ENCODE peak calls at places on chromosome 7, in eight cellular contexts. V is lower lobe of right lung, E is tibial nerve, Q is GM13976, Z is neural crest cell, P is spleen, J is body of pancreas, I is right lobe of liver. S is an unnamed sample.
A peak's percentile ranks its signal among the peaks of the same experiment; 100 is the strongest.

GRCh38 chr7:106129291-106129690 is 17.2 kb upstream of the SYPL1 start:
- DNase-seq in E (no peak), V (no peak), Z (no peak), Q (no peak), J (no peak), P (no peak), I (no peak), S (no peak)

GRCh38 chr7:118946283-118946682 is 721.8 kb downstream of the ANKRD7 start:
- DNase-seq in P (no peak), I (no peak), Z (no peak), V (no peak), E (no peak), J (no peak), Q (no peak), S (no peak)

GRCh38 chr7:36358589-36358988 is 31.1 kb upstream of the ANLN start:
- DNase-seq in P (no peak), V (no peak), I (no peak), J (no peak), Z (no peak), E (no peak), Q (no peak), S (no peak)

GRCh38 chr7:65287023-65287422 is 86.6 kb upstream of the ZNF92 start:
- DNase-seq in E (no peak), Q (no peak), Z (no peak), I (no peak), J (no peak), V (no peak), P (no peak), S (no peak)

GRCh38 chr7:138645284-138645683 is 55.9 kb downstream of the SVOPL start:
- DNase-seq in E (no peak), Q (no peak), I (no peak), P (no peak), V (no peak), J (peak; percentile 36), Z (no peak), S (no peak)

GRCh38 chr7:105644937-105645336 is 63.6 kb upstream of the EFCAB10 start:
- DNase-seq in Q (no peak), E (no peak), Z (no peak), P (no peak), V (no peak), J (no peak), I (no peak), S (no peak)

GRCh38 chr7:31633454-31633853 is 53.6 kb upstream of the PPP1R17 start:
- DNase-seq in J (no peak), Q (no peak), V (no peak), P (no peak), E (no peak), I (no peak), Z (no peak), S (no peak)

GRCh38 chr7:82841828-82842227 is 320.9 kb downstream of the PCLO start:
- DNase-seq in Q (no peak), J (no peak), E (no peak), I (no peak), P (no peak), V (no peak), Z (no peak), S (no peak)

GRCh38 chr7:80231719-80232118 is 97.1 kb downstream of the GNAI1 start:
- DNase-seq in J (no peak), Z (no peak), V (no peak), Q (no peak), P (no peak), E (no peak), I (no peak), S (no peak)

GRCh38 chr7:155223503-155223902 is 74.2 kb upstream of the INSIG1 start:
- DNase-seq in V (no peak), Q (no peak), I (no peak), J (no peak), E (no peak), P (peak; percentile 29), Z (no peak), S (no peak)

GRCh38 chr7:1033546-1034145 is 10.7 kb upstream of the GPR146 start:
- DNase-seq in Q (no peak), I (no peak), V (no peak), J (no peak), E (no peak), Z (no peak), P (peak; percentile 68), S (no peak)

GRCh38 chr7:44733708-44734481 is 14.8 kb upstream of the ZMIZ2 start:
- DNase-seq in P (peak; percentile 5), I (no peak), E (no peak), Z (no peak), V (no peak), Q (no peak), J (no peak), S (no peak)

GRCh38 chr7:32583791-32584190 is 88.5 kb downstream of the AVL9 start:
- DNase-seq in I (no peak), V (no peak), E (no peak), Z (no peak), J (no peak), P (no peak), Q (no peak), S (no peak)

GRCh38 chr7:130099331-130099730 is 29.0 kb downstream of the KLHDC10 start:
- DNase-seq in P (no peak), J (no peak), V (no peak), Q (no peak), E (no peak), I (no peak), Z (no peak), S (no peak)

GRCh38 chr7:130091999-130092398 is 21.7 kb downstream of the KLHDC10 start:
- DNase-seq in J (no peak), E (no peak), Z (no peak), Q (no peak), P (no peak), V (no peak), I (no peak), S (no peak)

GRCh38 chr7:130095812-130096211 is 25.5 kb downstream of the KLHDC10 start:
- DNase-seq in V (no peak), E (no peak), Q (no peak), I (no peak), P (no peak), J (no peak), Z (no peak), S (no peak)

GRCh38 chr7:130092598-130092997 is 22.3 kb downstream of the KLHDC10 start:
- DNase-seq in Z (no peak), E (no peak), I (no peak), Q (no peak), J (no peak), V (no peak), P (no peak), S (no peak)

DNA sequence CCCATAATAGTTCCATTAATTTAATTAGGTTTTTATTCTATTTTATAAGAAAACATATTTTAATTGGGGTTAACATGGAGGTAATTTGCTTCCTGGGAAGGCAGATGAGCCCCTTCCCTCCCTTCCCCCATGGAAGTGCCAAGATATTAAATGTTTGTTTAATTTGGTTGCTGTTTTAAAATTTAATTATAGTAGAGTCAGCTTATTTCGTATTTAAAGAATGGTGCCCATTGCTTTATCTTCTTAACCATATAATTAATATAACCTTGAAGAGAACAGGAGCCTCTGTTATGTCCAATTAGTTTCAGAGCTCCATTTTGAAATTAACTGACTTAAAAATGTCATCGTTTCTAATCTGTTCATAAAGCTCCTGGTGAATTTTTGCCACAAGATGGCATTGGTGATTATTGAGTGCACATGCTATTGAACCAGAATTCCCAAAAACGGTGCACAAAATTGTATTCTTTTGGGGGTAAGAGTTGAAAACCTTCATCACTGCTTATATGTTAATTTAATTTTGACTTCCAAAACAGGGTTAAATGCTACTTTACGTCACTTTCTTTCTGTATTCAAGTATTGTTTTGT is 26.0 kb downstream of the KLHDC10 start:
- DNase-seq in P (no peak), Q (no peak), V (no peak), I (no peak), J (no peak), Z (no peak), E (no peak), S (no peak)
- TF ChIP-seq CTCF in P (no peak), Q (no peak), V (no peak), I (peak; percentile 40), J (no peak), Z (no peak), E (no peak), S (no peak)

DNA sequence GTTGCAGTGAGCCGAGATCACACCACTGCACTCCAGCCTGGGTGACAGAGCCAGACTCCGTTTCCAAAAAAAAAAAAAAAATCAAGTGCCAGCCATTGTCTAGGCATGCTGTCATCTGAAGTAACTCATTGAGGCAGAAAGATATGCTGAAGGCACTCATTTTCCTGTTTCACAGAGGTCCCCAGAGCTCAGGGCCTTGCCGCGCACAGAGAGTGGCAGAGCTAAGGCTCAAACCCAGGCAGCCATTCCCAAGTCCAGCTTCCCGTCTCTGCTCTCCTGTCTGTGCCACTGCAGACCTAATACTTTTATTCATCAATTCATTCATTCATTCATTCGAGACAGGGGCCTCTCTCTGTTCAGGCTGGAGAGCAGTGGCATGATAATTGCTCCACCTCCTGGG is 3.5 kb downstream of the GRIFIN start:
- DNase-seq in P (no peak), I (no peak), Z (no peak), E (no peak), Q (no peak), J (no peak), V (no peak), S (no peak)
- TF ChIP-seq CTCF in P (no peak), I (no peak), Z (no peak), E (no peak), Q (no peak), J (no peak), V (no peak), S (no peak)

DNA sequence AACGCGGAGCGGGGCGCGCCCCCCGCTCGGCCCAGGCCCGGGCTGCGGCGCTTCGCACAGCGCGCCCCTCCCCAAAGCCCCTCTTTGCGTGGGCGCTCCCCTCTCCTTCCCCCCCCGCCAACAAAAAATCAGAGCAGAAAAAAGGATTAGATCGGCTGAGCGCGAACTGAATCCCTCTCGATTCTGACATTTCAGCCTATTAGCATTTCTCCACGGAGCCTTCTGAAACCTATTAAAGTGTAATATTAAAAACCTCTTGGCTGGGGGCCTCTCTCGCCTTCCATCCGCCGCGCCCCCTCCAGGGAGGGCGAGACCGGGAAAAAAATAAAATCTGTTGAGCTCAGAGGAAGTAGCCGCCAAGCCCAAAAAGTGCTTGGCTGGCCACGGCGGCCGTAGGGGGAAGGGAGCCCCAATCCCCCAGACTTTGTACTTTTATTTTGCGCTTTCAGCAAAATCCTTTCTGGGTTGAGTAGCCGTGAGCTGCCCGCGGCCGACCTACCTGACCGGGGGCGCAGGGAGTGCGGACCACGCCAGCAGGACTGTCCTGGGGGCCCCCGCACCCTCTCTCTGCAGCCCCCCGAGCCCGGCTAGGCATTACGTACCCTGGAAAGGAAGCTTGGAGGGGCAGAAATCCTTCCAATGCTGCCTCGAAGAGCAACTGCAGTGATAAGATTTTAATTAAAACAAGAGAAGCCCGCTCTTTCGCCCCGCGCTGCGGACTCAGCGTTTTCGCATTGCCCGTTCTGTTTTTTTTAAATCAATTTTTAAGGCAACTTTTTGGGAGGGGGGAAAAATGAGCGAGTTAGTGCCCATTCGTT is 1.3 kb upstream of the TNRC18 start:
- DNase-seq in J (peak; percentile 61), Z (peak; percentile 30), P (peak; percentile 88), E (peak; percentile 51), Q (peak; percentile 37), V (peak; percentile 72), I (peak; percentile 64), S (no peak)
- TF ChIP-seq CTCF in J (no peak), Z (peak; percentile 16), P (no peak), E (no peak), Q (no peak), V (no peak), I (no peak), S (no peak)

DNA sequence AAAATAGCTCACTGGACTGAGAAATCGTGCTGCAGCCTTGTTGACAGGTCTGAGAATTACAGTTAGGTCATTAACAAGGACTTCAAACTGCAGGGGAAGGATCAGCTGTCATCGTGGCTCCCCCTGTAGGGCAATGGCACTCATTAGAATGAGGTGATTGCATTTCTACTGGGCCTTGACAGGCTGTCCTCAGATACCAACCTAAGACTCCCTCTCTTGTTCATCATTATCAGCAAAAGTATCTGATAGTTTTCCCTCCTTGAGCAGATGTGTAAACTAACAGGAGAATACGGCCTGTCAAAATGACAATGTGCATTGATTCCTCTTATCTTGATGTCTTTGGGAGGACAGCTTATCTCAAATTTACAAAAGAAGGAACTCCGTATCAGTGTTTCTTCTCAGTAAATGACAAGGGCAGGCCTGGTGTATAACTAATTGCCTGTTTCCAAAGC is 648.5 kb upstream of the LRRN3 start:
- DNase-seq in Q (peak; percentile 42), I (no peak), J (peak; percentile 51), P (no peak), V (no peak), Z (peak; percentile 32), E (no peak), S (peak; percentile 24)
- TF ChIP-seq CTCF in Q (no peak), I (peak; percentile 10), J (peak; percentile 48), P (no peak), V (peak; percentile 30), Z (peak; percentile 62), E (no peak), S (peak; percentile 53)